ENCODE peak calls at places on chromosomes 5 and 9, in ten cellular contexts. Y, D, I, X, T, O, W, G, A and Z are unnamed samples.

GRCh38 chr5:31811210-31811609 is 172.3 kb downstream of the PDZD2 start:
- DNase-seq in Y (no peak), D (no peak), I (peak; percentile 48), X (peak; percentile 91), T (no peak), O (no peak), W (peak; percentile 72), G (no peak), A (no peak), Z (no peak)

GRCh38 chr5:12016149-12016740 is 112.0 kb upstream of the CTNND2 start:
- DNase-seq in Y (no peak), D (no peak), I (no peak), X (peak; percentile 59), T (no peak), O (peak; percentile 32), W (no peak), G (no peak), A (no peak), Z (no peak)

GRCh38 chr5:123047706-123048105 is 11.2 kb upstream of the PPIC start:
- DNase-seq in Y (no peak), D (no peak), I (no peak), X (peak; percentile 4), T (no peak), O (no peak), W (no peak), G (no peak), A (no peak), Z (no peak)

GRCh38 chr5:149750596-149750995 is 20.5 kb downstream of the PPARGC1B start:
- DNase-seq in Y (no peak), D (no peak), I (no peak), X (no peak), T (peak; percentile 62), O (no peak), W (no peak), G (no peak), A (no peak), Z (peak; percentile 23)

GRCh38 chr5:67063791-67064190 is 132.8 kb downstream of the CD180 start:
- DNase-seq in Y (no peak), D (no peak), I (no peak), X (peak; percentile 74), T (no peak), O (no peak), W (no peak), G (no peak), A (no peak), Z (no peak)

GRCh38 chr9:88193766-88194165 is 55.5 kb upstream of the SPATA31C2 start:
- DNase-seq in Y (no peak), D (no peak), I (no peak), X (no peak), T (no peak), O (no peak), W (no peak), G (no peak), A (no peak), Z (no peak)

GRCh38 chr9:89920131-89920530 is 315.3 kb downstream of the GADD45G start:
- DNase-seq in Y (no peak), D (no peak), I (no peak), X (no peak), T (no peak), O (no peak), W (no peak), G (no peak), A (no peak), Z (no peak)

GRCh38 chr5:138985683-138986082 is 110.5 kb upstream of the LRRTM2 start:
- DNase-seq in Y (no peak), D (no peak), I (no peak), X (no peak), T (no peak), O (no peak), W (no peak), G (no peak), A (no peak), Z (no peak)

GRCh38 chr9:20620658-20621552 is 1.4 kb downstream of the MLLT3 start:
- DNase-seq in Y (peak; percentile 59), D (peak; percentile 66), I (no peak), X (peak; percentile 39), T (peak; percentile 65), O (peak; percentile 41), W (peak; percentile 23), G (peak; percentile 78), A (peak; percentile 53), Z (no peak)

GRCh38 chr5:124519396-124519795 is 227.0 kb downstream of the ZNF608 start:
- DNase-seq in Y (no peak), D (no peak), I (no peak), X (peak; percentile 86), T (no peak), O (peak; percentile 41), W (no peak), G (no peak), A (no peak), Z (no peak)

GRCh38 chr9:132411091-132411508 is 1.1 kb downstream of the CFAP77 start:
- DNase-seq in Y (peak; percentile 60), D (peak; percentile 79), I (peak; percentile 68), X (no peak), T (peak; percentile 59), O (peak; percentile 74), W (peak; percentile 69), G (no peak), A (peak; percentile 65), Z (no peak)
- H3K4me3 ChIP-seq in Y (peak overlapping the region; percentile 58), D (no peak overlapping the region), I (peak overlapping the region; percentile 51), X (no peak overlapping the region), T (peak overlapping the region; percentile 59), O (no peak overlapping the region), W (no peak overlapping the region), G (no peak overlapping the region), A (peak overlapping the region; percentile 66), Z (no peak overlapping the region)

DNA sequence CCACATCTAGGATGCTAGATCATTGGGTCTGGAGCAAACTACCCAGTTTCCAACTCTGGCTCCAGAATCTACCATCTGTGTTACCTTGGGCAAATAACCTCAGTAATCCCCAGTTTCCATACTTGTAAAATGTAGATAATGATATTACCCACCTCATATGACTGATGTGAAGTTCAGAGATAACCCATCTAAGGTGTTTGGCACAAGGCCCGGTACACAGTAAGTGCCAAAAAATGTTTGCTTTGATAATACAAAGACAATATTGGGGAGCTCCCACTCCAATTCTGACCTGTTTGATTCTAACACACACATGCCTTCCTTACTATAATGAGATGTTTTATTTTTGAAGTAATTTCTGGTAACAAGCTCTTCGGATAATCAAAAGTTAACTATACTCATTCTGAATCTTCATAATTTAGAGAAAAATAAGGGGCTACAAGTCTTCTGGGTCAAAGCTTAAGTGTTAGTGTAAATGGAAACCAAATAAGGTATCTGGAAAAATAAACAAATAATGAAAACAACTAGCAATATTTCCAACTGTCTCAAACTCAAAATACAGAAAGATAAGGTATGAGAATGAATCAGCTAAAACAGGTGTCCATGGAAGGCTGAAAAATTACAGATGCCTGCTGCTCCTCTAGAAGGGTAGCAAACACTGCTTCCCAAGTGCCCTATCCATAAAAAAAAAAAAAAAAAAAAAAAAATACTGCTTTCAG is 30.4 kb downstream of the ELL2 start:
- DNase-seq in Y (no peak), D (no peak), I (no peak), X (no peak), T (no peak), O (no peak), W (no peak), G (no peak), A (no peak), Z (no peak)
- H3K27ac ChIP-seq in Y (no peak overlapping the region), D (no peak overlapping the region), I (no peak overlapping the region), X (no peak overlapping the region), T (no peak overlapping the region), O (no peak overlapping the region), W (no peak overlapping the region), G (no peak overlapping the region), A (peak overlapping the region; percentile 7), Z (peak overlapping the region; percentile 2)

GRCh38 chr5:4698596-4698995 is 441.5 kb upstream of the ADAMTS16 start:
- DNase-seq in Y (no peak), D (no peak), I (no peak), X (no peak), T (no peak), O (no peak), W (no peak), G (no peak), A (no peak), Z (no peak)

GRCh38 chr5:4699592-4699991 is 440.5 kb upstream of the ADAMTS16 start:
- DNase-seq in Y (no peak), D (no peak), I (no peak), X (no peak), T (no peak), O (no peak), W (no peak), G (no peak), A (no peak), Z (no peak)

GRCh38 chr5:4700886-4701285 is 439.2 kb upstream of the ADAMTS16 start:
- DNase-seq in Y (no peak), D (no peak), I (no peak), X (no peak), T (no peak), O (no peak), W (no peak), G (no peak), A (no peak), Z (no peak)

DNA sequence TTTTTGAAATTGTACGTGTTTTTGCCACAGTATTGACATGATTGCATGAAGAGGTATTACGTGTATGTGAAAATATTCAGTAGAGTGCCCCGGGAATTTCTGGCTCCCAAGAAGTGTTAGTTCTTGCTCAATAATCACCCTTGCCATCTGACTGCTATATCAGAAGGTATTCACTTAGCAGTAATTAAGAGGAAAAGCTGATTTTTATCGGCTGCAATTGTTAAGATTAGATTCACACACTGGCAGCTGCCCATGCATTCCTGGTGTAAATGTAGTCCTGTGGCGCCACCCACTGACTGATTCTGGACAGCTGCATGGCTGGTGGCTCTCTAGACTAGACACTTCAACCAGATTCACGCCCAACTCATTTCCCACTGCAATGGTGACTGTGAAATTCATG is 440.0 kb upstream of the ADAMTS16 start:
- DNase-seq in Y (peak; percentile 80), D (peak; percentile 59), I (no peak), X (peak; percentile 65), T (peak; percentile 60), O (peak; percentile 78), W (no peak), G (no peak), A (no peak), Z (no peak)
- TF ChIP-seq CTCF in Y (peak; percentile 51), D (peak; percentile 22), I (no peak), X (peak; percentile 64), T (no peak), O (peak; percentile 81), W (peak; percentile 13), G (no peak), A (no peak), Z (peak; percentile 75)

DNA sequence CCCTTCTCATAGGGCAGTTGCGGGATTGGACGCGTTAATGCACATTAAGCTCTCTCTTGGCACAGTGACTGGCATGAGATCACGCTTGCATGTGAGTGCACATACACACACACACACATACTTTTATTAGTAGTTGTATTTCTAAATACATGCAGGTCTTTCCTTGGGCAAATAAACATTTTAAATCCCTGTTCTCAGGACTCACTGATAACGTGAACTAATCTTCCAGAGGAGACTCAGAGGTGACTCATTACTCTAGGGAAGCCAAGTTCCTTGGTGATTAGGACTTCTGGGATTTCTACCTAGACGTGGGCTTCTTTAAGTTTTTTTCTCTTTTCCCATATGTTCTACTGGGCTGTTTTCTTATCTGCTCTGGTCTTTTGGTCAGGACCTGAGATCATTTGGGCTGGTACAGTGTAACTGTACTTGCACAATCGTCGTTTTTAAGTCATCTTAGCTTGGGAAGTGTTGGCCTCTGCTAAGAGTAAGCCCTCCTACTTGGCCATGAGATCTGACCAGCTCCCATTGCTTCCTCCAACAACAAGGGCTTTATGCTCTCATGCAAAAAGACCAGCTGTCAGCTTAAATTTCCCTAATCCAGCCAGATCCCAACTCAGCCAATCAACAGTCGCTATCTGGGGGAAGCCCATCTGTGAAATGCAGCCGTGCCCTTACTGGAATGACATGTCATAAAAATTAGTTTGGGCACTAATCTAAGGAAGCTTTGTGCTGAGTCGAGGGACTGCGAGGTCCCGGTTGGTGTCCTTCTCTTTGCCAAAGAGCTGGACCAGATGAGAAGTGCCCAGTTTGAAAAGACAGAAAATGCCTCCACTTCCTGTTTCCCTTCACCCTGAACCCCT is 176.4 kb upstream of the ANKRD55 start:
- DNase-seq in Y (no peak), D (no peak), I (no peak), X (peak; percentile 94), T (no peak), O (peak; percentile 76), W (peak; percentile 38), G (no peak), A (peak; percentile 67), Z (no peak)
- H3K4me3 ChIP-seq in Y (no peak overlapping the region), D (no peak overlapping the region), I (no peak overlapping the region), X (peak overlapping the region; percentile 9), T (no peak overlapping the region), O (no peak overlapping the region), W (no peak overlapping the region), G (no peak overlapping the region), A (no peak overlapping the region), Z (no peak overlapping the region)